ENCODE peak calls at places on chromosomes 12 and 14, in seven cellular contexts. O is neuronal stem cell, S is H1, A is H9, L is IMR-90, M is mesendoderm, R is trophoblast cell. B is an unnamed sample.

GRCh38 chr12:86530996-86531655 is 274.9 kb upstream of the MGAT4C start:
- DNase-seq in L (no peak), R (peak; percentile 37), M (no peak), O (no peak), S (no peak), A (no peak), B (no peak)

GRCh38 chr14:68637106-68638021 is 155.5 kb downstream of the ZFP36L1 start:
- DNase-seq in A (no peak), M (no peak), L (peak; percentile 58), S (peak; percentile 26), R (no peak), O (no peak), B (peak; percentile 75)

GRCh38 chr12:20220339-20220738 is 148.0 kb upstream of the PDE3A start:
- DNase-seq in R (peak; percentile 30), S (no peak), O (no peak), M (peak; percentile 86), L (peak; percentile 34), A (peak; percentile 55), B (peak; percentile 58)

GRCh38 chr12:14111230-14111865 is 129.9 kb upstream of the GRIN2B start:
- DNase-seq in O (no peak), A (peak; percentile 76), R (peak; percentile 13), S (peak; percentile 49), M (peak; percentile 76), L (no peak), B (no peak)

GRCh38 chr12:52026267-52026666 is 19.5 kb downstream of the TAMALIN start:
- DNase-seq in A (no peak), M (no peak), R (no peak), L (no peak), S (no peak), O (no peak), B (peak; percentile 75)

GRCh38 chr12:39807043-39807442 is 187.4 kb upstream of the ABCD2 start:
- DNase-seq in R (peak; percentile 39), L (no peak), S (no peak), M (peak; percentile 72), O (no peak), A (peak; percentile 53), B (peak; percentile 30)

GRCh38 chr14:99236386-99237133 is 35.4 kb downstream of the BCL11B start:
- DNase-seq in L (no peak), O (no peak), R (no peak), M (no peak), A (no peak), S (no peak), B (no peak)

GRCh38 chr12:40692617-40693502 is 621 bp downstream of the CNTN1 start:
- DNase-seq in O (peak; percentile 20), L (no peak), M (peak; percentile 39), S (peak; percentile 75), R (no peak), A (peak; percentile 66), B (no peak)

GRCh38 chr14:105299654-105300541 is 903 bp downstream of the BRF1 start:
- DNase-seq in S (no peak), M (no peak), R (no peak), L (no peak), O (peak; percentile 30), A (peak; percentile 26), B (peak; percentile 63)

GRCh38 chr12:130347588-130347987 is 9.9 kb downstream of the PIWIL1 start:
- DNase-seq in O (no peak), A (no peak), R (no peak), M (no peak), L (no peak), S (no peak), B (no peak)

GRCh38 chr14:54669759-54670630 is 103.1 kb downstream of the SAMD4A start:
- DNase-seq in M (no peak), O (no peak), L (peak; percentile 85), R (no peak), A (no peak), S (no peak), B (peak; percentile 87)

GRCh38 chr14:95474486-95474885 is 42.0 kb downstream of the SYNE3 start:
- DNase-seq in A (no peak), R (no peak), S (no peak), M (no peak), L (no peak), O (no peak), B (no peak)

GRCh38 chr14:36942522-36943245 is 229.7 kb downstream of the SLC25A21 start:
- DNase-seq in M (peak; percentile 8), L (peak; percentile 48), O (no peak), A (no peak), R (no peak), S (no peak), B (peak; percentile 12)

GRCh38 chr14:51912112-51912786 is 51.8 kb downstream of the GNG2 start:
- DNase-seq in M (no peak), A (no peak), L (no peak), R (peak; percentile 50), O (no peak), S (no peak), B (no peak)

GRCh38 chr12:28167981-28168485 is 22.2 kb upstream of the CCDC91 start:
- DNase-seq in O (no peak), L (no peak), M (no peak), S (no peak), A (no peak), R (peak; percentile 84), B (no peak)

GRCh38 chr14:28765169-28765906 is 1.2 kb upstream of the FOXG1 start:
- DNase-seq in O (no peak), S (no peak), A (no peak), L (no peak), R (no peak), M (peak; percentile 44), B (no peak)

GRCh38 chr14:59890676-59891075 is 20.1 kb upstream of the RTN1 start:
- DNase-seq in L (no peak), O (no peak), S (no peak), R (no peak), M (no peak), A (no peak), B (no peak)

GRCh38 chr14:32225378-32225920 is 22.4 kb upstream of the RNU6-8 start:
- DNase-seq in S (no peak), M (peak; percentile 61), R (no peak), O (no peak), A (no peak), L (no peak), B (no peak)

GRCh38 chr12:40149673-40150260 is 43.9 kb upstream of the SLC2A13 start:
- DNase-seq in R (peak; percentile 27), A (no peak), S (no peak), M (peak; percentile 33), O (no peak), L (no peak), B (no peak)

GRCh38 chr14:22997676-22998323 is 12.1 kb downstream of the C14orf93 start:
- DNase-seq in O (no peak), A (no peak), M (no peak), L (no peak), S (no peak), R (no peak), B (no peak)

GRCh38 chr14:22995889-22996611 is 13.7 kb upstream of the AJUBA start:
- DNase-seq in S (no peak), O (no peak), L (no peak), M (no peak), A (no peak), R (no peak), B (no peak)

GRCh38 chr14:22996823-22997301 is 13.1 kb downstream of the C14orf93 start:
- DNase-seq in A (no peak), S (no peak), R (no peak), M (no peak), O (no peak), L (no peak), B (no peak)

GRCh38 chr14:23000860-23001259 is 9.1 kb downstream of the C14orf93 start:
- DNase-seq in R (no peak), L (no peak), O (no peak), S (no peak), A (no peak), M (no peak), B (no peak)

DNA sequence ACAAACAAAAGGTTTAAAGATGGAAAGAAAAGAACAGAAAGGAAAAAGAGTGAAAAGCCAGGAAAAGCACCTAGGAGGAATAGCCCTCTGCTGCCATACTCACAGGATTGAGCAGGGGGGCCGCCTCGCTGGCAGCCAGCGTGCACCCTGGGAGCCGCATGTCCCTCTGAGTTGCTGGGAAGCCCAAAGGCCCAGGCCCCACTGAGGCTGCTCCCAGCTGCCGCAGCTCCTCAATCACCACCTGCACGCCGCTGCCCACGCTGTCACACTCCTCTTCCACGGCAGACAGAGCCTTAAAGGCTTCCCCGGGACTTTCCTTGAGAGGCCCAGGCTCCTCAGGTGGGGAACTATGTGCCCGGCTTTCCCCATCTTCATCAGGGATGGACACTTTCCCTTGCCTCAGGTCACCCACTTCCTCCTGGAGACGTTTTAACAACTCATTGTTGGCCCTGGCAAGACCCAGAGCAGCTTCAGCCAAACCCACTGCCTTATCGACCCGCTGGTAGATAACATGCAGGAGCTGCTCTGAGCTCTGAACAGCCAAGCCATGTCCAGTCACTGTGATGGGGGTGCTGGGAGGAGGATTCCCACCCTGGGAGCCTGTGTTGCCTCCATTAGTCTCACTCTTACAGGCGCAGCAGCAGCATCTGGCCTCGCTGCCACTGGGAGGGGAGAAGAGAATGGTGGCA is 11.5 kb downstream of the C14orf93 start:
- DNase-seq in O (no peak), R (no peak), M (no peak), A (no peak), L (no peak), S (no peak), B (no peak)
- H2BK5ac ChIP-seq in O (no peak overlapping the region), R (no peak overlapping the region), M (no peak overlapping the region), A (no peak overlapping the region), L (no peak overlapping the region), S (no peak overlapping the region), B (no peak overlapping the region)

GRCh38 chr14:75141967-75142366 is 15.1 kb upstream of the NEK9 start:
- DNase-seq in A (no peak), L (peak; percentile 56), O (no peak), S (no peak), M (peak; percentile 62), R (peak; percentile 47), B (peak; percentile 65)
- H3K27ac ChIP-seq in A (no peak overlapping the region), L (no peak overlapping the region), O (no peak overlapping the region), S (no peak overlapping the region), M (no peak overlapping the region), R (no peak overlapping the region), B (no peak overlapping the region)

GRCh38 chr12:2550470-2551090 is 244.2 kb upstream of the FKBP4 start:
- DNase-seq in M (no peak), O (no peak), L (no peak), R (no peak), A (no peak), S (no peak), B (no peak)

GRCh38 chr12:2552000-2552399 is 242.8 kb upstream of the FKBP4 start:
- DNase-seq in L (no peak), R (no peak), A (no peak), M (no peak), O (no peak), S (no peak), B (no peak)

GRCh38 chr12:2551097-2551496 is 243.7 kb upstream of the FKBP4 start:
- DNase-seq in R (no peak), O (no peak), A (no peak), L (no peak), S (no peak), M (peak; percentile 28), B (no peak)

GRCh38 chr12:2553388-2554126 is 241.2 kb upstream of the FKBP4 start:
- DNase-seq in S (no peak), R (no peak), O (no peak), L (no peak), M (no peak), A (no peak), B (no peak)

GRCh38 chr12:2551514-2551913 is 243.3 kb upstream of the FKBP4 start:
- DNase-seq in M (peak; percentile 25), R (no peak), S (no peak), O (no peak), A (no peak), L (no peak), B (no peak)
- H2BK5ac ChIP-seq in M (no peak overlapping the region), R (no peak overlapping the region), S (no peak overlapping the region), O (no peak overlapping the region), A (no peak overlapping the region), L (no peak overlapping the region), B (no peak overlapping the region)

GRCh38 chr12:32214723-32215122 is 108.1 kb downstream of the BICD1 start:
- DNase-seq in S (no peak), M (no peak), L (no peak), A (no peak), O (no peak), R (no peak), B (no peak)
- H3K27ac ChIP-seq in S (no peak overlapping the region), M (no peak overlapping the region), L (no peak overlapping the region), A (no peak overlapping the region), O (no peak overlapping the region), R (no peak overlapping the region), B (no peak overlapping the region)